ENCODE peak calls at places on chromosomes 7 and 10, in six cellular contexts. N is CD8-positive, alpha-beta T cell; I is NCI-H2081 treated with DMSO at 0.1 percent for 48 hours; L is NAMALWA; Y is CD4-positive, alpha-beta T cell; W is AG04450. G is an unnamed sample.

GRCh38 chr10:88762906-88763305 is 3.1 kb downstream of the LIPN start:
- DNase-seq in W (no peak), I (no peak), Y (no peak), L (no peak), N (no peak), G (no peak)

GRCh38 chr10:101952196-101952595 is 103.8 kb downstream of the ARMH3 start:
- DNase-seq in I (no peak), N (no peak), W (no peak), L (no peak), Y (no peak), G (no peak)

GRCh38 chr10:16777473-16778370 is 39.5 kb downstream of the RSU1 start:
- DNase-seq in W (peak), Y (peak), I (peak), N (no peak), L (peak), G (peak)

GRCh38 chr7:141563956-141564623 is 12.9 kb downstream of the AGK start:
- DNase-seq in I (no peak), N (no peak), Y (no peak), W (no peak), L (peak), G (no peak)

GRCh38 chr10:5956146-5956914 is 21.0 kb downstream of the IL15RA start:
- DNase-seq in N (no peak), Y (no peak), W (no peak), I (no peak), L (no peak), G (no peak)

GRCh38 chr7:35465791-35466336 is 212.0 kb upstream of the TBX20 start:
- DNase-seq in W (no peak), Y (no peak), I (no peak), L (no peak), N (no peak), G (no peak)

GRCh38 chr10:49768731-49769130 is 6.6 kb upstream of the OGDHL start:
- DNase-seq in N (no peak), W (no peak), Y (no peak), L (no peak), I (no peak), G (no peak)

GRCh38 chr10:17527530-17528146 is 73.2 kb upstream of the ST8SIA6 start:
- DNase-seq in I (no peak), N (no peak), W (peak), L (no peak), Y (no peak), G (no peak)

GRCh38 chr10:34931216-34931615 is 116.1 kb upstream of the PARD3 start:
- DNase-seq in W (no peak), I (no peak), N (no peak), L (no peak), Y (no peak), G (no peak)

GRCh38 chr7:128027485-128027980 is 3.7 kb downstream of the LRRC4 start:
- DNase-seq in W (no peak), Y (no peak), L (no peak), I (no peak), N (no peak), G (no peak)

GRCh38 chr7:50718311-50718710 is 64.4 kb downstream of the GRB10 start:
- DNase-seq in L (no peak), W (no peak), I (no peak), N (no peak), Y (no peak), G (no peak)

GRCh38 chr10:58773351-58773750 is 260.7 kb downstream of the BICC1 start:
- DNase-seq in W (no peak), L (no peak), N (no peak), I (no peak), Y (no peak), G (no peak)

GRCh38 chr7:141486959-141487358 is 64.3 kb upstream of the AGK start:
- DNase-seq in L (no peak), I (no peak), N (no peak), W (no peak), Y (no peak), G (no peak)

GRCh38 chr7:45000096-45001032 is at the start of gene CCM2:
- DNase-seq in I (no peak), L (peak), W (no peak), Y (no peak), N (no peak), G (peak)

GRCh38 chr7:76294344-76295024 is 8.0 kb upstream of the HSPB1 start:
- DNase-seq in L (no peak), N (no peak), W (peak), I (peak), Y (no peak), G (peak)

GRCh38 chr10:61673360-61673759 is 10.6 kb downstream of the CABCOCO1 start:
- DNase-seq in N (no peak), I (no peak), L (no peak), Y (no peak), W (no peak), G (no peak)

GRCh38 chr10:24992512-24993133 is 23.3 kb downstream of the ENKUR start:
- DNase-seq in Y (no peak), W (no peak), L (no peak), N (no peak), I (no peak), G (no peak)

GRCh38 chr7:150360682-150361058 is 8.0 kb upstream of the REPIN1 start:
- DNase-seq in Y (no peak), L (no peak), N (no peak), W (no peak), I (no peak), G (no peak)

GRCh38 chr7:69643708-69644445 is 45.6 kb downstream of the AUTS2 start:
- DNase-seq in W (no peak), Y (no peak), N (no peak), L (peak), I (no peak), G (peak)

GRCh38 chr7:36650766-36651310 is 73.5 kb downstream of the AOAH start:
- DNase-seq in W (no peak), N (no peak), L (no peak), Y (no peak), I (no peak), G (no peak)

GRCh38 chr7:25384820-25385560 is 156.7 kb upstream of the NPVF start:
- DNase-seq in L (no peak), N (no peak), W (no peak), Y (no peak), I (peak), G (no peak)

GRCh38 chr7:99036531-99037175 is 107.3 kb downstream of the SMURF1 start:
- DNase-seq in Y (no peak), L (peak), W (no peak), I (no peak), N (no peak), G (peak)

GRCh38 chr7:116400526-116400925 is 99.0 kb upstream of the CAV2 start:
- DNase-seq in W (no peak), I (no peak), Y (no peak), L (no peak), N (no peak), G (no peak)

GRCh38 chr7:30474485-30474884 is 4.1 kb downstream of the NOD1 start:
- DNase-seq in I (no peak), N (no peak), Y (no peak), W (no peak), L (no peak), G (no peak)

GRCh38 chr7:149171894-149172533 is 23.3 kb upstream of the ZNF282 start:
- DNase-seq in N (no peak), Y (no peak), W (no peak), I (no peak), L (no peak), G (no peak)

GRCh38 chr10:129531969-129532660 is 65.1 kb downstream of the MGMT start:
- DNase-seq in Y (no peak), N (no peak), L (no peak), W (no peak), I (no peak), G (no peak)

GRCh38 chr7:121000091-121000983 is 11.8 kb downstream of the CPED1 start:
- DNase-seq in Y (no peak), I (no peak), N (no peak), L (no peak), W (no peak), G (no peak)

GRCh38 chr10:85618841-85619240 is 747.8 kb downstream of the GRID1 start:
- DNase-seq in W (no peak), Y (no peak), L (no peak), N (no peak), I (no peak), G (no peak)

GRCh38 chr10:125162181-125162906 is 2.0 kb upstream of the CTBP2 start:
- DNase-seq in I (no peak), N (no peak), Y (no peak), W (no peak), L (no peak), G (no peak)

GRCh38 chr7:44059219-44060090 is 5.9 kb downstream of the PGAM2 start:
- DNase-seq in W (no peak), Y (no peak), I (no peak), N (no peak), L (peak), G (no peak)

GRCh38 chr7:139058963-139059362 is 23.1 kb upstream of the ZC3HAV1L start:
- DNase-seq in N (no peak), W (no peak), Y (no peak), L (no peak), I (no peak), G (no peak)

GRCh38 chr10:32985781-32986350 is 27.8 kb upstream of the ITGB1 start:
- DNase-seq in Y (no peak), N (no peak), W (no peak), L (peak), I (no peak), G (no peak)

GRCh38 chr10:10644317-10645111 is 373.2 kb upstream of the CELF2 start:
- DNase-seq in W (no peak), Y (no peak), N (no peak), L (no peak), I (no peak), G (no peak)

GRCh38 chr7:112255388-112255720 is 48.9 kb downstream of the ZNF277 start:
- DNase-seq in Y (no peak), L (no peak), I (no peak), N (no peak), W (no peak), G (no peak)

GRCh38 chr10:79244841-79245504 is 102.3 kb upstream of the PPIF start:
- DNase-seq in L (peak), I (no peak), N (no peak), W (no peak), Y (no peak), G (no peak)

GRCh38 chr10:46227571-46228075 is 59.2 kb upstream of the ANTXRL start:
- DNase-seq in W (no peak), I (no peak), Y (peak), L (peak), N (no peak), G (no peak)

GRCh38 chr7:148540041-148540738 is 50.4 kb upstream of the C7orf33 start:
- DNase-seq in Y (no peak), N (no peak), I (no peak), W (no peak), L (no peak), G (no peak)

GRCh38 chr10:80416401-80417098 is 8.2 kb downstream of the PRXL2A start:
- DNase-seq in N (no peak), W (no peak), I (no peak), L (no peak), Y (no peak), G (no peak)

G was measured in neural crest cell.